ENCODE peak calls at places on chromosomes 16 and 17, in eight cellular contexts. One of them, this sample, is unnamed.

GRCh38 chr17:19415806-19416775 is 5.1 kb downstream of the RNF112 start:
- DNase-seq in epithelial cell of prostate: no peak
- DNase-seq in KBM-7: no peak
- DNase-seq in stomach: no peak
- DNase-seq in CD4-positive, alpha-beta memory T cell: no peak
- DNase-seq in AG08396: no peak
- DNase-seq in mesothelial cell of epicardium: no peak
- DNase-seq in tibial nerve: no peak
- DNase-seq in this sample: no peak

GRCh38 chr17:19461139-19461538 is 50.1 kb downstream of the RNF112 start:
- DNase-seq in epithelial cell of prostate: no peak
- DNase-seq in KBM-7: no peak
- DNase-seq in stomach: no peak
- DNase-seq in CD4-positive, alpha-beta memory T cell: no peak
- DNase-seq in AG08396: no peak
- DNase-seq in mesothelial cell of epicardium: no peak
- DNase-seq in tibial nerve: no peak
- DNase-seq in this sample: no peak

GRCh38 chr17:80793851-80794267 is 197.8 kb upstream of the CHMP6 start:
- DNase-seq in epithelial cell of prostate: no peak
- DNase-seq in KBM-7: no peak
- DNase-seq in stomach: no peak
- DNase-seq in CD4-positive, alpha-beta memory T cell: no peak
- DNase-seq in AG08396: no peak
- DNase-seq in mesothelial cell of epicardium: no peak
- DNase-seq in tibial nerve: no peak
- DNase-seq in this sample: peak

GRCh38 chr16:85752511-85753420 is 1.9 kb upstream of the C16orf74 start:
- DNase-seq in epithelial cell of prostate: no peak
- DNase-seq in KBM-7: peak
- DNase-seq in stomach: peak
- DNase-seq in CD4-positive, alpha-beta memory T cell: no peak
- DNase-seq in AG08396: no peak
- DNase-seq in mesothelial cell of epicardium: no peak
- DNase-seq in tibial nerve: no peak
- DNase-seq in this sample: peak

GRCh38 chr16:84827131-84827574 is 7.4 kb downstream of the CRISPLD2 start:
- DNase-seq in epithelial cell of prostate: no peak
- DNase-seq in KBM-7: no peak
- DNase-seq in stomach: no peak
- DNase-seq in CD4-positive, alpha-beta memory T cell: no peak
- DNase-seq in AG08396: no peak
- DNase-seq in mesothelial cell of epicardium: no peak
- DNase-seq in tibial nerve: no peak
- DNase-seq in this sample: no peak

GRCh38 chr16:11560701-11561439 is 25.8 kb downstream of the LITAF start:
- DNase-seq in epithelial cell of prostate: peak
- DNase-seq in KBM-7: no peak
- DNase-seq in stomach: no peak
- DNase-seq in CD4-positive, alpha-beta memory T cell: peak
- DNase-seq in AG08396: no peak
- DNase-seq in mesothelial cell of epicardium: no peak
- DNase-seq in tibial nerve: peak
- DNase-seq in this sample: no peak

GRCh38 chr17:81885869-81886548 is 5.4 kb downstream of the ALYREF start:
- DNase-seq in epithelial cell of prostate: no peak
- DNase-seq in KBM-7: no peak
- DNase-seq in stomach: no peak
- DNase-seq in CD4-positive, alpha-beta memory T cell: peak
- DNase-seq in AG08396: peak
- DNase-seq in mesothelial cell of epicardium: no peak
- DNase-seq in tibial nerve: no peak
- DNase-seq in this sample: peak

GRCh38 chr17:43018008-43018853 is 4.0 kb downstream of the VAT1 start:
- DNase-seq in epithelial cell of prostate: no peak
- DNase-seq in KBM-7: peak
- DNase-seq in stomach: no peak
- DNase-seq in CD4-positive, alpha-beta memory T cell: peak
- DNase-seq in AG08396: no peak
- DNase-seq in mesothelial cell of epicardium: no peak
- DNase-seq in tibial nerve: no peak
- DNase-seq in this sample: no peak

GRCh38 chr17:83199500-83200201 is 120.2 kb downstream of the METRNL start:
- DNase-seq in epithelial cell of prostate: no peak
- DNase-seq in KBM-7: peak
- DNase-seq in stomach: peak
- DNase-seq in CD4-positive, alpha-beta memory T cell: peak
- DNase-seq in AG08396: no peak
- DNase-seq in mesothelial cell of epicardium: no peak
- DNase-seq in tibial nerve: peak
- DNase-seq in this sample: no peak

GRCh38 chr17:46003907-46004748 is 5.1 kb downstream of the STH start:
- DNase-seq in epithelial cell of prostate: no peak
- DNase-seq in KBM-7: no peak
- DNase-seq in stomach: peak
- DNase-seq in CD4-positive, alpha-beta memory T cell: no peak
- DNase-seq in AG08396: no peak
- DNase-seq in mesothelial cell of epicardium: no peak
- DNase-seq in tibial nerve: no peak
- DNase-seq in this sample: no peak

GRCh38 chr17:63024201-63024600 is 58.2 kb downstream of the TANC2 start:
- DNase-seq in epithelial cell of prostate: no peak
- DNase-seq in KBM-7: no peak
- DNase-seq in stomach: no peak
- DNase-seq in CD4-positive, alpha-beta memory T cell: no peak
- DNase-seq in AG08396: no peak
- DNase-seq in mesothelial cell of epicardium: no peak
- DNase-seq in tibial nerve: no peak
- DNase-seq in this sample: no peak

This sample was measured in hepatic stellate cell.